ENCODE peak calls at places on chromosomes 5 and 9, in eight cellular contexts. C is activated CD4-positive, alpha-beta memory T cell treated with anti-CD3 and anti-CD28 coated beads for 36 hours; Y is HAP-1; Z is hypothalamus; O is KG1; L is effector CD4-positive, alpha-beta T cell; B is thyroid gland; H is NCI-H774. P is an unnamed sample.

GRCh38 chr9:95696701-95697100 is 178.8 kb upstream of the ERCC6L2 start:
- DNase-seq in C (no peak), Y (no peak), Z (no peak), O (no peak), L (no peak), B (no peak), H (no peak), P (no peak)

GRCh38 chr5:159184858-159185381 is 24.4 kb downstream of the RNF145 start:
- DNase-seq in C (peak; percentile 70), Y (peak; percentile 29), Z (no peak), O (no peak), L (no peak), B (peak; percentile 9), H (no peak), P (no peak)

GRCh38 chr5:125190232-125191051 is 444.0 kb upstream of the ZNF608 start:
- DNase-seq in C (no peak), Y (peak; percentile 36), Z (no peak), O (no peak), L (no peak), B (no peak), H (no peak), P (no peak)

GRCh38 chr5:139138790-139139189 is 59.4 kb downstream of the SIL1 start:
- DNase-seq in C (no peak), Y (no peak), Z (no peak), O (no peak), L (no peak), B (peak; percentile 73), H (peak; percentile 73), P (no peak)

GRCh38 chr5:95283761-95284511 is 958 bp downstream of the MCTP1 start:
- DNase-seq in C (peak; percentile 24), Y (peak; percentile 60), Z (peak; percentile 7), O (no peak), L (no peak), B (peak; percentile 84), H (peak; percentile 40), P (no peak)

GRCh38 chr5:180289966-180290365 is 1.9 kb downstream of the MAPK9 start:
- DNase-seq in C (no peak), Y (no peak), Z (no peak), O (no peak), L (no peak), B (no peak), H (no peak), P (no peak)

GRCh38 chr9:137021979-137022619 is 5.9 kb downstream of the ABCA2 start:
- DNase-seq in C (peak; percentile 89), Y (peak; percentile 91), Z (peak; percentile 75), O (no peak), L (peak; percentile 55), B (no peak), H (peak; percentile 85), P (peak; percentile 68)

GRCh38 chr9:136044207-136044970 is 50.7 kb downstream of the NACC2 start:
- DNase-seq in C (no peak), Y (no peak), Z (no peak), O (no peak), L (no peak), B (no peak), H (no peak), P (no peak)

GRCh38 chr9:134455951-134456739 is 129.9 kb downstream of the RXRA start:
- DNase-seq in C (peak; percentile 82), Y (no peak), Z (no peak), O (peak; percentile 60), L (peak; percentile 53), B (peak; percentile 75), H (no peak), P (peak; percentile 65)

GRCh38 chr9:133205996-133206931 is 2.8 kb downstream of the OBP2B start:
- DNase-seq in C (peak; percentile 6), Y (no peak), Z (no peak), O (no peak), L (no peak), B (no peak), H (no peak), P (no peak)

GRCh38 chr9:77807295-77807694 is 159.2 kb upstream of the GNA14 start:
- DNase-seq in C (no peak), Y (no peak), Z (no peak), O (no peak), L (no peak), B (no peak), H (no peak), P (no peak)

GRCh38 chr5:32734822-32735378 is 23.8 kb downstream of the NPR3 start:
- DNase-seq in C (no peak), Y (no peak), Z (no peak), O (no peak), L (no peak), B (no peak), H (no peak), P (no peak)

GRCh38 chr5:176652136-176652535 is 4.9 kb downstream of the TSPAN17 start:
- DNase-seq in C (no peak), Y (peak; percentile 48), Z (no peak), O (no peak), L (no peak), B (no peak), H (no peak), P (no peak)

GRCh38 chr5:139772392-139772791 is 23.2 kb upstream of the PSD2 start:
- DNase-seq in C (no peak), Y (no peak), Z (no peak), O (no peak), L (no peak), B (no peak), H (no peak), P (no peak)

GRCh38 chr9:114273461-114273881 is 49.4 kb upstream of the ORM1 start:
- DNase-seq in C (no peak), Y (no peak), Z (no peak), O (no peak), L (no peak), B (no peak), H (no peak), P (no peak)

GRCh38 chr5:88745093-88745696 is 137.8 kb downstream of the MEF2C start:
- DNase-seq in C (no peak), Y (no peak), Z (no peak), O (no peak), L (no peak), B (no peak), H (no peak), P (no peak)

GRCh38 chr5:89556215-89557009 is 673.4 kb upstream of the MEF2C start:
- DNase-seq in C (no peak), Y (no peak), Z (no peak), O (no peak), L (no peak), B (no peak), H (no peak), P (no peak)

GRCh38 chr5:108900668-108901067 is 153.0 kb downstream of the FER start:
- DNase-seq in C (no peak), Y (no peak), Z (no peak), O (no peak), L (no peak), B (no peak), H (peak; percentile 19), P (no peak)

GRCh38 chr5:147803941-147804717 is 21.6 kb upstream of the JAKMIP2 start:
- DNase-seq in C (no peak), Y (no peak), Z (no peak), O (no peak), L (no peak), B (no peak), H (no peak), P (no peak)

GRCh38 chr5:80874162-80874561 is 86.0 kb upstream of the RASGRF2 start:
- DNase-seq in C (no peak), Y (no peak), Z (no peak), O (no peak), L (no peak), B (no peak), H (no peak), P (no peak)

GRCh38 chr9:96852676-96853075 is 1.6 kb downstream of the ZNF782 start:
- DNase-seq in C (no peak), Y (no peak), Z (no peak), O (no peak), L (no peak), B (no peak), H (no peak), P (no peak)

GRCh38 chr5:176817864-176818377 is 7.6 kb downstream of the UNC5A start:
- DNase-seq in C (peak; percentile 31), Y (peak; percentile 82), Z (no peak), O (no peak), L (no peak), B (no peak), H (no peak), P (no peak)

GRCh38 chr5:151244210-151244609 is 8.8 kb upstream of the GM2A start:
- DNase-seq in C (no peak), Y (no peak), Z (no peak), O (no peak), L (no peak), B (no peak), H (no peak), P (no peak)

GRCh38 chr5:37554938-37555337 is 175.8 kb downstream of the WDR70 start:
- DNase-seq in C (no peak), Y (peak; percentile 29), Z (no peak), O (no peak), L (no peak), B (no peak), H (no peak), P (no peak)

GRCh38 chr9:37641331-37641730 is 9.4 kb upstream of the FRMPD1 start:
- DNase-seq in C (no peak), Y (peak; percentile 26), Z (no peak), O (no peak), L (no peak), B (no peak), H (no peak), P (no peak)

GRCh38 chr9:134366223-134367031 is 40.2 kb downstream of the RXRA start:
- DNase-seq in C (no peak), Y (peak; percentile 20), Z (peak; percentile 80), O (no peak), L (no peak), B (peak; percentile 96), H (peak; percentile 26), P (no peak)

GRCh38 chr9:110109331-110110110 is 98.4 kb downstream of the C9orf152 start:
- DNase-seq in C (no peak), Y (no peak), Z (no peak), O (no peak), L (no peak), B (no peak), H (no peak), P (no peak)

GRCh38 chr9:99753436-99753835 is 68.2 kb upstream of the NR4A3 start:
- DNase-seq in C (no peak), Y (no peak), Z (no peak), O (no peak), L (no peak), B (no peak), H (no peak), P (no peak)

GRCh38 chr5:58274199-58274598 is 185.7 kb downstream of the PLK2 start:
- DNase-seq in C (no peak), Y (no peak), Z (no peak), O (no peak), L (no peak), B (no peak), H (no peak), P (no peak)

GRCh38 chr5:151257731-151258715 is 5.0 kb downstream of the GM2A start:
- DNase-seq in C (no peak), Y (no peak), Z (no peak), O (no peak), L (no peak), B (no peak), H (no peak), P (no peak)

GRCh38 chr5:122778157-122778556 is 3.3 kb downstream of the SNX2 start:
- DNase-seq in C (no peak), Y (no peak), Z (no peak), O (no peak), L (no peak), B (no peak), H (no peak), P (no peak)

GRCh38 chr5:62719061-62719730 is 140.6 kb downstream of the LRRC70 start:
- DNase-seq in C (no peak), Y (no peak), Z (no peak), O (no peak), L (no peak), B (no peak), H (no peak), P (no peak)

GRCh38 chr9:115786321-115786720 is 367.3 kb upstream of the PAPPA start:
- DNase-seq in C (no peak), Y (no peak), Z (no peak), O (no peak), L (no peak), B (no peak), H (no peak), P (no peak)

GRCh38 chr5:148962761-148963324 is 100.0 kb downstream of the SH3TC2 start:
- DNase-seq in C (no peak), Y (no peak), Z (no peak), O (no peak), L (no peak), B (no peak), H (no peak), P (no peak)